ENCODE peak calls at places on chromosomes 3 and 15, in eight cellular contexts. Z is vagina, G is SJCRH30, W is psoas muscle, O is mesendoderm, X is A549, F is mesenchymal stem cell, E is fibroblast of pulmonary artery. B is an unnamed sample.

GRCh38 chr15:48733615-48734014 is 77.3 kb downstream of the CEP152 start:
- DNase-seq in W (no peak), O (no peak), X (no peak), E (no peak), G (no peak), F (no peak), Z (no peak), B (no peak)

GRCh38 chr15:100761253-100761935 is 118.2 kb upstream of the ALDH1A3 start:
- DNase-seq in Z (peak; percentile 58), X (no peak), F (no peak), O (no peak), E (no peak), W (no peak), G (no peak), B (no peak)

GRCh38 chr15:92023971-92024370 is 170.5 kb downstream of the SLCO3A1 start:
- DNase-seq in O (no peak), Z (no peak), X (no peak), W (no peak), E (peak; percentile 29), F (no peak), G (no peak), B (no peak)

GRCh38 chr15:89091667-89092220 is 3.5 kb downstream of the ABHD2 start:
- DNase-seq in Z (no peak), O (no peak), E (no peak), X (no peak), F (no peak), G (no peak), W (no peak), B (no peak)

GRCh38 chr3:8110966-8111798 is 390.4 kb upstream of the LMCD1 start:
- DNase-seq in F (peak; percentile 74), E (peak; percentile 75), Z (no peak), O (peak; percentile 92), X (peak; percentile 61), G (peak; percentile 86), W (no peak), B (peak; percentile 54)

GRCh38 chr15:89043031-89044002 is 44.9 kb upstream of the ABHD2 start:
- DNase-seq in X (no peak), E (no peak), F (no peak), O (no peak), W (no peak), G (no peak), Z (no peak), B (no peak)

GRCh38 chr3:8767667-8768363 is 1.6 kb downstream of the OXTR start:
- DNase-seq in O (peak; percentile 76), E (no peak), W (no peak), F (no peak), X (no peak), Z (peak; percentile 75), G (no peak), B (no peak)

GRCh38 chr3:6827453-6827852 is 33.5 kb upstream of the GRM7 start:
- DNase-seq in X (no peak), G (no peak), O (no peak), Z (no peak), W (no peak), E (no peak), F (no peak), B (no peak)

GRCh38 chr3:134237454-134238145 is 13.1 kb downstream of the RYK start:
- DNase-seq in F (no peak), Z (no peak), G (no peak), E (no peak), X (no peak), O (no peak), W (no peak), B (peak; percentile 63)

GRCh38 chr3:63228677-63229076 is 49.4 kb upstream of the SYNPR start:
- DNase-seq in O (peak; percentile 75), Z (no peak), X (peak; percentile 19), G (peak; percentile 51), F (peak; percentile 17), W (no peak), E (peak; percentile 43), B (peak; percentile 48)

GRCh38 chr3:30648670-30649357 is 42.4 kb downstream of the TGFBR2 start:
- DNase-seq in W (no peak), E (no peak), G (no peak), F (no peak), Z (no peak), O (no peak), X (no peak), B (no peak)

DNA sequence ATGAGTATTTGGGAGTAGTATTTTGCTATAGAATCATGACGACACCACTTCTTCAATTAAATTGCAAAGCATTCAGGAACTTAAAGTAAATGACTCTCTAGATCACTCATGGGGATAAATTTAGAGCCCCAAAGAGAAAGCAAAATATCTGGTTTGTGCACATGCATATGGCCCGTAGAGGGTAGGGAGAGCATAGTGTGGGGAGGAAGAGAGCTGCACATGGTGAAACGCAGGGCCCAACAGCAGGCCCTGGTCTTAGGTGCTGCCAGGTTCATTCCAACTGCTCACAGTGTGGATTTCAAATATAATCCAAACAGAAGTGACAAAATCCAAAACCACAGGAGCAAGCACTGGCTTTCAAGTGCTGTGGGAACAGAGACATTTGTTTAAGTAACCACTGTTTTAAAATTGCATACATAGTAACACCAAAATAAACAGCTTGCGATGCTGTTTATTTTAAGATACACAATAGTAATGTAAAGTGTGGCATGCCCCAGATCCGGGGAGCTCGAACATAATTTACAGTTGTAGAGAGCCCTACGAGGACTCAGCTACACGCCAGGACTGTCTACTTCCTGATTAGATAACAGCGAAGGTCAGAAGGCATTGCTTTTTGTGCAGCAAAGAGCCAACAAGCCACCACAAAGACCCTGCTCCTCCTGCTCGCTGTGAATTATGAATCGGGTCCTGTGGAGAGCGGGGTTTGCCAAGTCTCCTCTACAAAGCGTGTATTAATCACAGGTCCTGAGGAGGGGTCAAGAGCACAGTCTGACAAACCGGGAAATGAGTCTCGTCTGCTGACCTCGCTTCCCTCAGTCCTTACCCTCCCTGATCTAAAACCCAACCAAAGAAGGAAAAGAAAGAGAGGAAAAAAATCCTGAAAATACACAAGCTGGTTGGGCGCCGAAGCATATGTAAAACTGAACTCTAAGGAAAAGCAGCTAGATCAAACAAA is 80.6 kb downstream of the MEIS2 start:
- DNase-seq in Z (no peak), O (no peak), W (no peak), X (no peak), G (no peak), F (peak; percentile 98), E (peak; percentile 70), B (peak; percentile 9)
- H3K4me3 ChIP-seq in Z (no peak overlapping the region), O (no peak overlapping the region), W (no peak overlapping the region), X (no peak overlapping the region), G (no peak overlapping the region), F (no peak overlapping the region), E (peak overlapping the region; percentile 20), B (no peak overlapping the region)

GRCh38 chr3:113051827-113052226 is 61.0 kb downstream of the GTPBP8 start:
- DNase-seq in Z (no peak), W (no peak), O (peak; percentile 3), F (no peak), E (no peak), G (peak; percentile 33), X (no peak), B (peak; percentile 39)
- H3K4me3 ChIP-seq in Z (no peak overlapping the region), W (no peak overlapping the region), O (no peak overlapping the region), F (peak overlapping the region; percentile 65), E (no peak overlapping the region), G (no peak overlapping the region), X (no peak overlapping the region), B (no peak overlapping the region)

GRCh38 chr15:98651581-98652220 is 3.4 kb downstream of the IGF1R start:
- DNase-seq in Z (no peak), O (peak; percentile 85), X (peak; percentile 29), F (peak; percentile 30), W (no peak), E (peak; percentile 16), G (peak; percentile 61), B (no peak)

GRCh38 chr15:98655732-98656131 is 7.4 kb downstream of the IGF1R start:
- DNase-seq in Z (no peak), W (no peak), F (no peak), X (no peak), G (no peak), O (no peak), E (no peak), B (no peak)

GRCh38 chr15:98654790-98655360 is 6.5 kb downstream of the IGF1R start:
- DNase-seq in O (no peak), W (no peak), E (no peak), G (peak; percentile 49), F (no peak), X (peak; percentile 33), Z (no peak), B (no peak)

GRCh38 chr15:98650871-98651481 is 2.6 kb downstream of the IGF1R start:
- DNase-seq in E (peak; percentile 43), Z (no peak), O (peak; percentile 63), F (peak; percentile 65), W (no peak), X (peak; percentile 36), G (peak; percentile 52), B (peak; percentile 41)

DNA sequence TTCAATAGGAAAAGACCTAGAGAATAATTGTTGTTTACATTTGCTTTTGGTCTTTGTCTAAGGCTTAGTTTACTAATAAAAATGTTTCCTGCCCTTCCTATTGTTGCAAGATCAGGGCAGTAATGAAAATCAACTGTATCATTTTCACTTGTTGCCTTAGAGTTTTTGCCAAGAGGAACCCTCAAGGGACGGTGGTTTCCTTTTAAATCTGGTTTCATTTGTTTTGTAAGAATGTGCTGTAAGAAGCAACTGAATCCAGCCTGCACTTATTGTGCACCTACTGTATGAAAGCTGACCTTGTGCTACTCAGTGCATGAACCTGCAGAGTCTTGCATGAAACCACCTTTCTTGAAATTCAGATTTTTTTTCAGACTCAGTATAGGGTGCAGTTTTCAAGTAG is 5.3 kb downstream of the IGF1R start:
- DNase-seq in G (no peak), O (no peak), Z (no peak), X (no peak), E (peak; percentile 68), F (no peak), W (no peak), B (peak; percentile 85)
- H3K4me3 ChIP-seq in G (no peak overlapping the region), O (no peak overlapping the region), Z (no peak overlapping the region), X (no peak overlapping the region), E (no peak overlapping the region), F (no peak overlapping the region), W (no peak overlapping the region), B (no peak overlapping the region)

GRCh38 chr3:183006396-183007002 is 26.2 kb upstream of the DCUN1D1 start:
- DNase-seq in W (no peak), F (no peak), G (no peak), Z (no peak), X (no peak), O (no peak), E (no peak), B (no peak)

GRCh38 chr3:183013074-183013473 is 32.7 kb upstream of the DCUN1D1 start:
- DNase-seq in O (no peak), W (no peak), Z (no peak), E (no peak), G (no peak), X (no peak), F (no peak), B (no peak)

GRCh38 chr3:183013857-183014256 is 33.5 kb upstream of the DCUN1D1 start:
- DNase-seq in W (no peak), X (no peak), E (no peak), Z (no peak), O (no peak), F (no peak), G (no peak), B (no peak)

GRCh38 chr3:183008303-183008702 is 28.0 kb upstream of the DCUN1D1 start:
- DNase-seq in X (no peak), F (no peak), O (no peak), E (no peak), G (no peak), W (no peak), Z (no peak), B (no peak)

DNA sequence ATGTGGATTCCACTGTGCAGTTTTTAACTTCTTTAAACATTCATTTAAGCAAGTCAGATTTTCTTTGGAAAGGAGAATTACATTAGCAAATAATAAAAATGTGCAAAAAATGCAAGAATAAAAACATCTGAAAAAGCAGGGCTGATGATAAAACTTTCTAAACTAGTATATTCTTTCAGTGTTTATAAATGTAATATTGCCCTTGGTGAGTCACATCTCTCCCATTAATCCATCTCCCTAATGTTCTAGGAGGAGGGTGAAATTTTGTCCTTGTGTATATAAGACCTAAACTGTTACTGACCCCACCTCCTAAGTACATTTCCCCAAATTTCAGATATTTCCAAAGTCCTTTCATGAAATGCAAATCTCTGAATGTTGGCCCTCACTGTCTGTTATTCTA is 28.5 kb upstream of the DCUN1D1 start:
- DNase-seq in F (peak; percentile 5), E (no peak), Z (no peak), W (no peak), O (no peak), X (no peak), G (no peak), B (no peak)
- H3K4me3 ChIP-seq in F (no peak overlapping the region), E (no peak overlapping the region), Z (no peak overlapping the region), W (no peak overlapping the region), O (no peak overlapping the region), X (no peak overlapping the region), G (no peak overlapping the region), B (no peak overlapping the region)

B was measured in AG10803.